ENCODE peak calls at places on chromosomes 12 and 14, in five cellular contexts. V, J, Q, F and Y are unnamed samples.

GRCh38 chr14:76015668-76016067 is 30.1 kb downstream of the IFT43 start:
- DNase-seq in F (no peak), Q (no peak), J (no peak), V (no peak), Y (no peak)

GRCh38 chr14:101194356-101195308 is 291.1 kb upstream of the RTL1 start:
- DNase-seq in J (no peak), V (no peak), F (no peak), Q (no peak), Y (peak)

GRCh38 chr12:104569348-104570173 is 112.8 kb downstream of the CHST11 start:
- DNase-seq in J (peak), Q (no peak), V (no peak), F (no peak), Y (no peak)

GRCh38 chr12:48017921-48018617 is 13.8 kb upstream of the COL2A1 start:
- DNase-seq in F (no peak), J (no peak), Q (no peak), V (no peak), Y (no peak)

GRCh38 chr12:56840922-56841321 is 77.8 kb downstream of the HSD17B6 start:
- DNase-seq in J (no peak), V (peak), Q (no peak), F (no peak), Y (no peak)

GRCh38 chr12:122990961-122991622 is 10.6 kb downstream of the ARL6IP4 start:
- DNase-seq in F (no peak), V (no peak), Q (no peak), J (no peak), Y (no peak)

GRCh38 chr12:100058482-100059029 is 73.8 kb upstream of the ANKS1B start:
- DNase-seq in F (no peak), J (no peak), V (peak), Q (no peak), Y (no peak)

GRCh38 chr12:130992979-130993538 is 39.4 kb downstream of the ADGRD1 start:
- DNase-seq in J (no peak), F (no peak), Q (no peak), V (no peak), Y (no peak)

GRCh38 chr12:65810036-65810435 is 14.2 kb upstream of the HMGA2 start:
- DNase-seq in J (no peak), F (no peak), Q (no peak), V (no peak), Y (no peak)

GRCh38 chr14:74867673-74868072 is 8.3 kb downstream of the PROX2 start:
- DNase-seq in Q (peak), V (peak), F (no peak), J (peak), Y (no peak)

GRCh38 chr14:75213172-75213571 is 36.8 kb upstream of the TMED10 start:
- DNase-seq in V (peak), F (no peak), J (no peak), Q (no peak), Y (no peak)

GRCh38 chr14:68506021-68506644 is 286.7 kb downstream of the ZFP36L1 start:
- DNase-seq in J (no peak), F (no peak), V (peak), Q (no peak), Y (no peak)

GRCh38 chr14:34301107-34301734 is 160.8 kb downstream of the SPTSSA start:
- DNase-seq in J (no peak), V (peak), Q (no peak), F (no peak), Y (no peak)

GRCh38 chr12:54984602-54985376 is at the start of gene TESPA1:
- DNase-seq in V (peak), J (peak), Q (peak), F (peak), Y (peak)

GRCh38 chr12:25585021-25585523 is 32.0 kb upstream of the LMNTD1 start:
- DNase-seq in J (no peak), F (no peak), V (peak), Q (no peak), Y (peak)

GRCh38 chr12:119225454-119225853 is 46.7 kb downstream of the HSPB8 start:
- DNase-seq in F (no peak), V (no peak), J (no peak), Q (no peak), Y (no peak)

GRCh38 chr12:51082561-51083139 is 746 bp downstream of the CSRNP2 start:
- DNase-seq in Q (no peak), V (peak), F (no peak), J (no peak), Y (peak)

GRCh38 chr12:125519026-125519651 is 453.9 kb downstream of the AACS start:
- DNase-seq in Q (no peak), V (no peak), F (no peak), J (no peak), Y (no peak)

GRCh38 chr12:30098677-30099076 is 314.9 kb upstream of the TMTC1 start:
- DNase-seq in J (no peak), F (no peak), V (no peak), Q (no peak), Y (no peak)

GRCh38 chr14:30559638-30560071 is 697 bp downstream of the G2E3 start:
- DNase-seq in Q (no peak), F (no peak), V (peak), J (no peak), Y (no peak)

GRCh38 chr14:78530078-78530477 is 359.9 kb downstream of the NRXN3 start:
- DNase-seq in J (no peak), V (peak), F (no peak), Q (no peak), Y (no peak)

GRCh38 chr12:58745348-58746125 is 174.8 kb downstream of the LRIG3 start:
- DNase-seq in F (no peak), J (no peak), Q (no peak), V (peak), Y (no peak)

GRCh38 chr12:106022568-106023012 is 116.2 kb downstream of the NUAK1 start:
- DNase-seq in V (peak), J (no peak), Q (no peak), F (no peak), Y (no peak)

GRCh38 chr12:12240671-12241345 is 26.0 kb downstream of the LRP6 start:
- DNase-seq in Q (no peak), F (no peak), V (peak), J (no peak), Y (no peak)

GRCh38 chr12:46373303-46374182 is 970 bp upstream of the SLC38A2 start:
- DNase-seq in F (peak), Q (peak), J (peak), V (peak), Y (peak)

GRCh38 chr14:99075771-99076370 is 196.1 kb downstream of the BCL11B start:
- DNase-seq in F (no peak), J (no peak), Q (no peak), V (no peak), Y (no peak)

GRCh38 chr12:78703820-78704525 is 160.6 kb upstream of the SYT1 start:
- DNase-seq in J (no peak), V (peak), F (no peak), Q (no peak), Y (no peak)

GRCh38 chr14:54562334-54562733 is 4.6 kb upstream of the SAMD4A start:
- DNase-seq in F (no peak), V (peak), J (no peak), Q (no peak), Y (no peak)

GRCh38 chr12:41188841-41189394 is 798 bp downstream of the PDZRN4 start:
- DNase-seq in J (no peak), V (no peak), F (no peak), Q (no peak), Y (no peak)

GRCh38 chr12:125187148-125187733 is 122.0 kb downstream of the AACS start:
- DNase-seq in F (no peak), Q (no peak), V (peak), J (no peak), Y (no peak)